ENCODE peak calls at places on chromosomes 6 and 20, in ten cellular contexts. W is tibial nerve, M is heart left ventricle, K is GM23248, C is uterus, F is upper lobe of left lung, Y is neural progenitor cell, D is sigmoid colon, L is lung, O is iPS DF 6.9. H is an unnamed sample. For H3K36me3, the result is how much of the 10 kb centered on the place peaks cover.

GRCh38 chr6:71466362-71466761 is 177.8 kb downstream of the OGFRL1 start:
- DNase-seq in W (no peak), M (no peak), K (no peak), C (no peak), F (no peak), Y (no peak), D (no peak), L (no peak), O (no peak), H (no peak)

GRCh38 chr6:89035252-89036106 is 45.1 kb upstream of the PNRC1 start:
- DNase-seq in W (peak), M (peak), K (peak), C (peak), F (no peak), Y (no peak), D (peak), L (peak), O (no peak), H (peak)

GRCh38 chr6:109227646-109228045 is 132.3 kb downstream of the CEP57L1 start:
- DNase-seq in W (no peak), M (no peak), K (no peak), C (no peak), F (no peak), Y (no peak), D (no peak), L (no peak), O (no peak), H (no peak)

GRCh38 chr6:23823421-23823820 is 302.6 kb upstream of the NRSN1 start:
- DNase-seq in W (no peak), M (no peak), K (no peak), C (no peak), F (no peak), Y (no peak), D (no peak), L (no peak), O (no peak), H (no peak)

GRCh38 chr6:69466979-69467570 is 329.7 kb downstream of the LMBRD1 start:
- DNase-seq in W (no peak), M (no peak), K (no peak), C (no peak), F (peak), Y (no peak), D (no peak), L (no peak), O (no peak), H (no peak)

GRCh38 chr6:13712485-13712990 is 903 bp upstream of the RANBP9 start:
- DNase-seq in W (no peak), M (no peak), K (peak), C (no peak), F (no peak), Y (no peak), D (no peak), L (no peak), O (no peak), H (no peak)

GRCh38 chr6:27814665-27815424 is 97.4 kb downstream of the OR2B2 start:
- DNase-seq in W (no peak), M (peak), K (peak), C (peak), F (peak), Y (peak), D (peak), L (peak), O (no peak), H (no peak)

GRCh38 chr6:76876922-76877553 is 586.3 kb downstream of the HTR1B start:
- DNase-seq in W (no peak), M (peak), K (peak), C (no peak), F (peak), Y (peak), D (no peak), L (peak), O (peak), H (peak)

GRCh38 chr6:138815797-138816528 is 20.1 kb downstream of the ECT2L start:
- DNase-seq in W (no peak), M (no peak), K (peak), C (no peak), F (no peak), Y (peak), D (no peak), L (no peak), O (no peak), H (no peak)

GRCh38 chr6:159117031-159117430 is 52.2 kb upstream of the FNDC1 start:
- DNase-seq in W (no peak), M (no peak), K (peak), C (no peak), F (no peak), Y (no peak), D (peak), L (no peak), O (no peak), H (no peak)

GRCh38 chr6:11938285-11938890 is 73.7 kb upstream of the HIVEP1 start:
- DNase-seq in W (no peak), M (no peak), K (no peak), C (no peak), F (no peak), Y (peak), D (no peak), L (no peak), O (peak), H (no peak)

GRCh38 chr6:8705435-8706020 is 270.2 kb upstream of the SLC35B3 start:
- DNase-seq in W (no peak), M (no peak), K (no peak), C (no peak), F (no peak), Y (peak), D (no peak), L (no peak), O (no peak), H (no peak)

GRCh38 chr6:160249687-160250086 is 8.9 kb downstream of the SLC22A2 start:
- DNase-seq in W (no peak), M (no peak), K (no peak), C (no peak), F (no peak), Y (no peak), D (no peak), L (no peak), O (no peak), H (no peak)

GRCh38 chr6:97697450-97697849 is 414.4 kb upstream of the MMS22L start:
- DNase-seq in W (no peak), M (no peak), K (peak), C (no peak), F (no peak), Y (no peak), D (no peak), L (no peak), O (no peak), H (no peak)

GRCh38 chr6:137223370-137224131 is 4.4 kb upstream of the IFNGR1 start:
- DNase-seq in W (no peak), M (peak), K (peak), C (no peak), F (no peak), Y (no peak), D (peak), L (peak), O (no peak), H (no peak)

GRCh38 chr6:37182736-37183590 is 13.0 kb downstream of the PIM1 start:
- DNase-seq in W (no peak), M (peak), K (no peak), C (no peak), F (no peak), Y (no peak), D (no peak), L (peak), O (no peak), H (no peak)

GRCh38 chr6:165721349-165721748 is 58.3 kb upstream of the PDE10A start:
- DNase-seq in W (no peak), M (no peak), K (no peak), C (no peak), F (no peak), Y (no peak), D (no peak), L (no peak), O (no peak), H (no peak)

GRCh38 chr6:56940463-56940862 is 14.4 kb upstream of the BEND6 start:
- DNase-seq in W (no peak), M (no peak), K (no peak), C (no peak), F (no peak), Y (no peak), D (no peak), L (no peak), O (no peak), H (no peak)

GRCh38 chr6:103404799-103405198 is 1454.9 kb downstream of the HACE1 start:
- DNase-seq in W (no peak), M (no peak), K (no peak), C (no peak), F (no peak), Y (no peak), D (no peak), L (no peak), O (no peak), H (no peak)

DNA sequence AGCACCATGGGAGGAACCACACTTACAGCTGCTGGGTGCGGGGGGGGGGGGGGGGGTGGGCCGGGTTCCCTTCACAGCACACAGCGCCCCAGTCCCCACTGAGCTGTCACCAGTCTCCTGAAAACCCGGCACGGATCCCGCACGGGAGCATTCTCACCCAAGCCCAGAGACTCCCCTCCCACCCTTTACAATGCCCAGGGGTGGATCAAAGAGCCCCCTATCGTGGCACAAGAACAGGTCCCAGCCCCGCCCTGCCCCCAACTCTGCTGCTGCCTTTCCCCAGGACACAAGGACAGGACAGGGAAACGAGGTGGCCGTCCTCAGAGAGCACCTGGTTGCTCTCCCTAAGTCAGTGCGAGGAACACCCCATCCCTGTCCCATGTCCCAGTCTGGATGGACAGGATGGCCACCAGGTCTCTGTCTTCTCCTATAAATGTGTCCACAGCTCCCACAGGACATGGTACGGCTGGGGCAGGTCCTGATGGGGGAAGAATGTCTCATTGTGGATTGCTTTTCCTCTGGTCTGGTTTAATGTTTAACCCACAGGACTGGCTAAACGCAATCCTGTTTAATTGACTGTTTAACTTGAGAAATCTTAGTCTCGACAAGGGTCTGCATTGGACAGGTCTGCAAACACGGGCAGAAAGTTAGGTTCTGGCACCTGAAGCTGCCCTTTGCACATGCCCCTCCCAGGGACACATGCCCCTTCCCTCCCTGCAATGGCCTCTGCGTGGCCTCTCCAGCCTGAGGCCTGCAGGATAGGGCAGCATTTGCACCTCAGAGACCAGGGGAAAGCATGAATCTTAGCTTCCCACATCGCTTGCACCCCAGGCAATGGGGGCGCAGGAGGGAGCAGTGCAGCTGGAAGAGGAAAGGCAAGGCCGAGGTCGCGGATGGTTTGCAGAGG is 45.3 kb downstream of the DACT2 start:
- DNase-seq in W (no peak), M (no peak), K (no peak), C (no peak), F (no peak), Y (no peak), D (no peak), L (peak), O (no peak), H (no peak)
- H3K4me3 ChIP-seq in W (no peak), M (no peak), K (no peak), C (no peak), F (peak), Y (no peak), D (no peak), L (no peak), O (no peak), H (no peak)

DNA sequence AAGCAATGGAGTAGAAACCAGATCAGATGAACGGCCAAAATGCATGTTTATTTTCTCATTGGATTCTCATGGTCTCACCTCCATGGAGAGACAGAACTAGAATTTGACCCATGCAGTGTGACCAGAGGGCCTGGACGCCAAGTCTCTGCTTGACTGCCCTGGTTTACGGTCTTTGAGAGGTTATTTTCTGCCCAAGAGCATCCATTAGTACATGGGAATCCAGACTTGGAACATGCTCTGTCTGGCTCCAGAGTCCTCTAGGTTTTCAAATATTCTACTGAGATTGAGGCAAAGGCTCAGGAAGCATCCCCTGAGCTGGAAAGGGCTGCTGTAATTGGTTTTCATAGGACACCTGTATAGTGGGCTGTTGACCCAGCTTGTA is 45.4 kb upstream of the UST start:
- DNase-seq in W (no peak), M (no peak), K (peak), C (no peak), F (no peak), Y (no peak), D (no peak), L (no peak), O (no peak), H (no peak)
- H3K27ac ChIP-seq in W (peak), M (no peak), K (peak), C (peak), F (peak), Y (no peak), D (peak), L (no peak), O (no peak), H (no peak)

DNA sequence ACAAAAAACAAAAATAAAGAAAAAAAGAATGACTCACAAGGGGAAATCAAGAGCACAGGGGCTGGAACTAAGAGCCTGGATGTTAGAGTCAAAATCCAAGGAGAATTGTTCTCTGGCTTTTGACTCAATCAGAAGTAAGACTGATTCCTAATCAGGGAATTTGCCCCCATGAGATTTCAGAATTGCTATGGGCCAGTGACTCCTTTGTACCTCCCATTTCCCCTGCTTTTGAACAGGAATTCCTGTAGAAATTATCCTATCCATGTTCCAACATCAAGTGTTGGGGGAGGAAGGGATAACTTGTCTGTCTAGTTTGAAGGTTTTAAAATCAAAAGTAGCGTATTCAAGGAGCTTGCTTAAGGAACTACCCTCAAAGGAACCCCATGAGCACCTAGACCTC is 396.7 kb downstream of the CDC5L start:
- DNase-seq in W (no peak), M (no peak), K (no peak), C (no peak), F (no peak), Y (no peak), D (no peak), L (no peak), O (no peak), H (no peak)
- H3K36me3 ChIP-seq in W (under half), M (under half), K (under half), C (under half), F (under half), Y (under half), D (under half), L (under half), O (under half), H (under half)

DNA sequence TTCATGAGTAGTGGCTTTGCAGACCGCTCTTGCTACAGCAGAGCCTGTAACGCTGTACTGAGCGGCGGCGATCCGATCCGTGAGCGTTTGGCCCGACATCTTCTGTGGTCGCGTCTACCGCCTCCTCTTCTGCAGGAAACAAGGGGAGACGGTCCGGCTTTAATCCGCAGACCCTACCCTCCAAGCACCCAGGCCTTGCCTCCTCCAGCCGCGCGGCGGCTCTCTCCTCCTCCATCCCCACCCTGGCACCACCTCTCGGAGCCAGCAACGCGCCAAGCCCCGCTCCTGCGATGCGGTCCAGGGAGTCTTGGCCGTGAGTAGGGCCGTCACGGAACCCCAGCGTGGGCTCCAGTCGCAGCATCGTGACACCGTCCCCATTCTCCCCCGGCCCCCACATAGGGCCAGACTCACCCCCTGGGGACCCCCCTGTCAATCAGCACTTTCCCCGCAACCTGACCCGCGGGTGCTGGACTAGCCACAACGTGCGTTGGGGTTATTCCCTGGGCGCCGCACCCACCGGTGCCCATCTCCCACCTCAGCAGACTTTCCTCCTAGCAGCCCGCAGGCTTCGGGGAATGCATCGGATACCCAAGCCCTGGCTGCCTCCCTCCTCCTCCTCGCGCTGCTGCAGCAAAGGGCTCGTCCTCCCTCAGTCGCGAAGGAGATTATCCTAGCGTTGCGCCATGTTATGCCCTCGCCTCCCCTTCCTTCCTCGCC is 914 bp downstream of the SNAP91 start:
- DNase-seq in W (no peak), M (no peak), K (peak), C (no peak), F (peak), Y (peak), D (peak), L (no peak), O (no peak), H (no peak)
- H3K4me3 ChIP-seq in W (peak), M (peak), K (peak), C (peak), F (peak), Y (peak), D (peak), L (no peak), O (peak), H (peak)

GRCh38 chr20:1830240-1830639 is 65.0 kb upstream of the SIRPA start:
- DNase-seq in W (no peak), M (peak), K (peak), C (no peak), F (no peak), Y (no peak), D (no peak), L (peak), O (no peak), H (peak)

GRCh38 chr20:1833216-1833615 is 62.0 kb upstream of the SIRPA start:
- DNase-seq in W (no peak), M (no peak), K (no peak), C (no peak), F (no peak), Y (no peak), D (no peak), L (no peak), O (no peak), H (no peak)

GRCh38 chr20:1831606-1832005 is 63.6 kb upstream of the SIRPA start:
- DNase-seq in W (no peak), M (no peak), K (no peak), C (no peak), F (no peak), Y (no peak), D (no peak), L (no peak), O (no peak), H (no peak)

GRCh38 chr20:1833728-1834726 is 61.2 kb upstream of the SIRPA start:
- DNase-seq in W (no peak), M (no peak), K (no peak), C (no peak), F (no peak), Y (no peak), D (no peak), L (no peak), O (no peak), H (no peak)

GRCh38 chr20:1832634-1833033 is 62.6 kb upstream of the SIRPA start:
- DNase-seq in W (no peak), M (peak), K (no peak), C (no peak), F (no peak), Y (no peak), D (no peak), L (no peak), O (no peak), H (no peak)
- H3K27ac ChIP-seq in W (no peak), M (peak), K (no peak), C (no peak), F (no peak), Y (no peak), D (no peak), L (no peak), O (no peak), H (no peak)

DNA sequence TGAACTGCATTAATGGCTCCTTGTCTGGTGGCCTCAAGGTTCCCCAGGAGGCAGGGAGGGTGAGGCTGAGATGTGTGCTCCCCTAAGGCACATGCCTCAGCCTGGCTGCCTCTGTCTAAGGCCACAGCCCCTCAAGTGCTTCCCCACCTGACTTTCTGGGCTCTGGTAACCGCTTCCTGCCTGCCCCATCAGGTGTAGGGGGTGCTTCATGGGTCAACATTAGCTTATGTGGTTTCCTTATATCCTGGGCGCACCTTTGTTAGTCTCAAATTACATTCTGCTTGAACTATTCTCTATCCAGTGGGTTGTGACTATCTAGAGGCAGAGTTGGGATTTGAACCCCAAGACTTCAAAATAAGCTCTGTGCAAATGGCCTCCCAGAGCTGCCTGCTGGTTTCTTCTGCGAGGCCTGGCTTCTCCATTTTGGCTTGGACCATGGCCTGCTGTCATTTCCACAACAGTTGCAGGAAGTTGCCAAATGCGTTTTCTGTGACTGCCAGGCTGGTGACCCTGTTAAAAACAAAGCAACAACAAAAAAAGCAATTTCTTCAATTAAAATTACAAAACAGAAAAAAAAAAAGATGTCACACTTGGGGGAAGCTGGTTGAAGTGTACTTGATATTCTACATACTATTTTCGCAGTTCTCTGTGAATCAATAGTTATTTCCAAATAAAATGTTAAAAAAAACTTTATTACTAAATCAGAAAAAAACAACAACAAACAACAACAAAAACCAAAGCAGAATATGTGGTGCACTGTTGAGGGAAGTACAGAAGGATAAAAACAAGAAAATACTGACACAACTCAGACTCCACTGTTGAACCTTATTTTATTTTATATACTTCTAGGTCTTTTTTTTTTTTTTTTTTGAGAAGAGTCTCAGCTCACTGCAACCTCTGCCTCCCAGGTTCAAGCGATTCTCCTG is 20.0 kb upstream of the ZNFX1 start:
- DNase-seq in W (no peak), M (no peak), K (no peak), C (no peak), F (no peak), Y (no peak), D (peak), L (peak), O (no peak), H (no peak)
- H3K36me3 ChIP-seq in W (under half), M (under half), K (under half), C (under half), F (under half), Y (under half), D (under half), L (under half), O (under half), H (under half)